ENCODE peak calls at places on chromosomes 7 and 10, in six cellular contexts. O, W, I, S, L and E are unnamed samples.
A peak's percentile ranks its signal among the peaks of the same experiment; 100 is the strongest.

GRCh38 chr7:102234801-102235550 is 51.7 kb upstream of the SH2B2 start:
- DNase-seq in O (no peak), W (no peak), I (no peak), S (no peak), L (no peak), E (no peak)

GRCh38 chr10:119620241-119620753 is 23.5 kb upstream of the TIAL1 start:
- DNase-seq in O (peak; percentile 22), W (peak; percentile 22), I (no peak), S (no peak), L (no peak), E (no peak)

GRCh38 chr10:62980697-62981495 is 152.2 kb upstream of the NRBF2 start:
- DNase-seq in O (peak; percentile 51), W (no peak), I (no peak), S (no peak), L (no peak), E (peak; percentile 13)

GRCh38 chr10:133199488-133199885 is 30.5 kb upstream of the UTF1 start:
- DNase-seq in O (no peak), W (no peak), I (no peak), S (no peak), L (peak; percentile 29), E (no peak)

GRCh38 chr7:53811555-53812079 is 730.6 kb upstream of the VSTM2A start:
- DNase-seq in O (no peak), W (no peak), I (no peak), S (peak; percentile 85), L (no peak), E (no peak)

GRCh38 chr10:70368774-70369482 is 13.5 kb downstream of the LRRC20 start:
- DNase-seq in O (no peak), W (no peak), I (no peak), S (no peak), L (no peak), E (no peak)

GRCh38 chr7:89200758-89201157 is 405.2 kb upstream of the TEX47 start:
- DNase-seq in O (no peak), W (no peak), I (no peak), S (no peak), L (no peak), E (no peak)

GRCh38 chr10:99730026-99730425 is 1.9 kb downstream of the COX15 start:
- DNase-seq in O (peak; percentile 65), W (no peak), I (no peak), S (no peak), L (no peak), E (no peak)

GRCh38 chr10:14748471-14748870 is 26.2 kb downstream of the FAM107B start:
- DNase-seq in O (no peak), W (no peak), I (no peak), S (no peak), L (no peak), E (no peak)

GRCh38 chr7:96952974-96953391 is 52.4 kb upstream of the DLX6 start:
- DNase-seq in O (peak; percentile 46), W (no peak), I (no peak), S (no peak), L (no peak), E (no peak)

GRCh38 chr10:48494073-48494472 is 110.8 kb downstream of the ARHGAP22 start:
- DNase-seq in O (no peak), W (no peak), I (no peak), S (no peak), L (no peak), E (no peak)

GRCh38 chr7:139739863-139740597 is 37.8 kb downstream of the HIPK2 start:
- DNase-seq in O (no peak), W (no peak), I (no peak), S (no peak), L (peak; percentile 56), E (no peak)

GRCh38 chr10:121216721-121217181 is 365.6 kb downstream of the WDR11 start:
- DNase-seq in O (no peak), W (no peak), I (no peak), S (no peak), L (no peak), E (no peak)

GRCh38 chr10:46273506-46274477 is 13.0 kb upstream of the ANTXRL start:
- DNase-seq in O (no peak), W (no peak), I (no peak), S (peak; percentile 15), L (no peak), E (peak; percentile 42)

GRCh38 chr10:84499846-84500245 is 171.5 kb downstream of the CCSER2 start:
- DNase-seq in O (peak; percentile 38), W (peak; percentile 50), I (peak; percentile 16), S (no peak), L (no peak), E (peak; percentile 60)

GRCh38 chr10:47092822-47093221 is 181.6 kb downstream of the PTPN20 start:
- DNase-seq in O (no peak), W (no peak), I (no peak), S (no peak), L (no peak), E (no peak)

GRCh38 chr7:148715027-148715426 is 16.3 kb downstream of the CUL1 start:
- DNase-seq in O (no peak), W (no peak), I (no peak), S (no peak), L (no peak), E (no peak)

GRCh38 chr7:148717266-148717793 is 18.6 kb downstream of the CUL1 start:
- DNase-seq in O (no peak), W (no peak), I (no peak), S (no peak), L (no peak), E (no peak)

GRCh38 chr7:148711191-148712102 is 12.7 kb downstream of the CUL1 start:
- DNase-seq in O (no peak), W (no peak), I (no peak), S (no peak), L (no peak), E (no peak)

GRCh38 chr7:148712610-148713330 is 14.1 kb downstream of the CUL1 start:
- DNase-seq in O (peak; percentile 52), W (no peak), I (no peak), S (no peak), L (no peak), E (no peak)

DNA sequence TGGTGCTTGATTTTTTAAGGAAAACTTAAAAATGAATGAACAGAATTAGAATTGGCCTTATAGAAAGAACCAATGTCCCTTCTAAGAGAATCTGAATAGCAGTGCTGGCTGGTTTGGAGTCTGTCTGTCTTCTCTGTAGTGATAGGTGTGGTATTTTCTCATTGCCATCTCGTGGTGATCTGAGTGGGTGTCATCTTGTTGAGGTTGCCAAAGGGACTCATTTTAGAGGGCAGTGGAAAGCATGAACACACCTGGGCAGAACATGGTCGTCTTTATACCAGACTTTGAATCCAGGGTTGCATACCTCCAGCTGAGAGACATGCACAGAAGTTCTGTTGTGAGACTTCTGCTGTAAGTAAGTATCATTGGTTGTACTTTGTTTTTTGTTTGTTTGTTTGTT is 15.8 kb downstream of the CUL1 start:
- DNase-seq in O (no peak), W (no peak), I (no peak), S (no peak), L (no peak), E (no peak)
- H3K4me3 ChIP-seq in O (no peak overlapping the region), W (no peak overlapping the region), I (no peak overlapping the region), S (no peak overlapping the region), L (no peak overlapping the region), E (no peak overlapping the region)

GRCh38 chr10:96578022-96578421 is 8.8 kb downstream of the TM9SF3 start:
- DNase-seq in O (no peak), W (no peak), I (no peak), S (no peak), L (no peak), E (no peak)
- H3K4me1 ChIP-seq in O (no peaks in the 10 kb centered on the region), W (peaks cover 17% of the 10 kb centered on the region), I (peaks cover 6% of the 10 kb centered on the region), S (peaks cover 26% of the 10 kb centered on the region), L (peaks cover 55% of the 10 kb centered on the region), E (peaks cover 25% of the 10 kb centered on the region)

GRCh38 chr7:90408142-90408541 is 4.9 kb downstream of the CLDN12 start:
- DNase-seq in O (no peak), W (no peak), I (no peak), S (no peak), L (no peak), E (no peak)

GRCh38 chr7:90409667-90410066 is 6.4 kb downstream of the CLDN12 start:
- DNase-seq in O (peak; percentile 12), W (no peak), I (no peak), S (no peak), L (no peak), E (no peak)

GRCh38 chr7:90411510-90411909 is 8.2 kb downstream of the CLDN12 start:
- DNase-seq in O (peak; percentile 30), W (peak; percentile 80), I (no peak), S (no peak), L (no peak), E (no peak)

GRCh38 chr7:90413185-90413528 is 9.9 kb downstream of the CLDN12 start:
- DNase-seq in O (no peak), W (no peak), I (no peak), S (no peak), L (no peak), E (no peak)

GRCh38 chr7:90412458-90413184 is 9.4 kb downstream of the CLDN12 start:
- DNase-seq in O (no peak), W (no peak), I (no peak), S (peak; percentile 34), L (peak; percentile 65), E (peak; percentile 33)
- TF ChIP-seq CTCF in O (peak; percentile 26), W (peak; percentile 31), I (peak; percentile 32), S (no peak), L (peak; percentile 20), E (peak; percentile 49)

GRCh38 chr7:129776397-129776792 is 164.9 kb downstream of the NRF1 start:
- DNase-seq in O (no peak), W (no peak), I (no peak), S (no peak), L (no peak), E (no peak)

GRCh38 chr7:129775695-129776396 is 164.3 kb downstream of the NRF1 start:
- DNase-seq in O (no peak), W (no peak), I (no peak), S (no peak), L (peak; percentile 22), E (peak; percentile 40)

GRCh38 chr7:129778770-129779601 is 167.5 kb downstream of the NRF1 start:
- DNase-seq in O (no peak), W (no peak), I (no peak), S (no peak), L (no peak), E (peak; percentile 47)

GRCh38 chr7:129777993-129778769 is 166.7 kb downstream of the NRF1 start:
- DNase-seq in O (no peak), W (no peak), I (no peak), S (no peak), L (peak; percentile 34), E (peak; percentile 54)

DNA sequence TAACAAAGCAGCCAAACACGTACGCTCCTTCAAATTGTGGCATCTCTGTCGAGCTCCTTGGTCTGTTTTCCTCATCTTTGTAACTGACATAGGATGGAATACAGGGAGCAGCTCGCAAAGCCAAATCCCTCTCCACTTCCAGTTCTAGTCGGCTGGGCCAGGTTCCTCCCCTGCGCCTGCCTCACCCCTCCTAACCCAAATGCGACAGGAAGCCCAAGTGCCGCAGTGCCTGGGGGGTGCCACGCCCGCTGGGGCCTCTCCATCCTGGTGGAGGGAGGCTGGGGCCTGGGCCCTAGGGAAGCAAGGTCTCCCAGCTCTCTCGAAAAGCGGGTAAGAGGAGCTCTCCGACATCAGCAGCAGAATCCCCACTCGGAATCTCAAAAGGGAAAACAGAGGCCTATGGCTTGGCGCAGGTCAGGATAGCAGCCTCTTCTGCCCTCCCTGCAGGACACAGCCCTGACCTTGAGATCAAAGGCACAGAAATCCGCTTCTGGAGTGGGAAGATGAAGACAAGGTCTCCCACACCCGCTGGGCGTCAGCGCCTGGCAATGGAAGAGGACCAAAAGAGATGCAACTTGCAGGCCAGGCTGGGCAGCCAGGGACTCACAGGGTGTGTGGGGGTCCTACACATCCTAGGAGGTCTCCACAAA is 165.8 kb downstream of the NRF1 start:
- DNase-seq in O (no peak), W (no peak), I (no peak), S (no peak), L (peak; percentile 43), E (peak; percentile 38)
- H3K4me3 ChIP-seq in O (no peak overlapping the region), W (no peak overlapping the region), I (no peak overlapping the region), S (no peak overlapping the region), L (no peak overlapping the region), E (no peak overlapping the region)